ENCODE peak calls at places on chromosomes 3 and 15, in six cellular contexts. B is NCI-H82, E is memory B cell, C is NAMALWA, G is lower leg skin, A is anterior cingulate cortex. K is an unnamed sample.
A peak's percentile ranks its signal among the peaks of the same experiment; 100 is the strongest.

GRCh38 chr3:120497318-120497717 is 46.5 kb upstream of the FSTL1 start:
- DNase-seq in A (no peak), C (no peak), E (no peak), B (no peak), G (no peak), K (no peak)

GRCh38 chr3:40649346-40649745 is 124.6 kb downstream of the ZNF621 start:
- DNase-seq in C (no peak), G (peak; percentile 40), E (no peak), A (no peak), B (no peak), K (no peak)

GRCh38 chr15:64861960-64862359 is 20.2 kb downstream of the PLEKHO2 start:
- DNase-seq in C (no peak), B (no peak), E (no peak), G (no peak), A (no peak), K (no peak)

GRCh38 chr3:42300013-42300412 is 34.0 kb upstream of the CCK start:
- DNase-seq in C (peak; percentile 28), E (no peak), G (no peak), B (no peak), A (no peak), K (no peak)

GRCh38 chr3:73786346-73786807 is 161.6 kb upstream of the PDZRN3 start:
- DNase-seq in A (no peak), B (no peak), G (peak; percentile 90), C (no peak), E (no peak), K (peak; percentile 30)

GRCh38 chr15:64356443-64357040 is 569 bp upstream of the CSNK1G1 start:
- DNase-seq in G (peak; percentile 75), B (peak; percentile 99), A (no peak), C (no peak), E (no peak), K (no peak)

GRCh38 chr15:78976691-78977090 is 31.8 kb upstream of the CTSH start:
- DNase-seq in B (no peak), A (no peak), C (no peak), G (no peak), E (peak; percentile 21), K (no peak)

GRCh38 chr3:30081904-30082303 is 524.5 kb upstream of the TGFBR2 start:
- DNase-seq in E (no peak), B (no peak), G (no peak), C (no peak), A (no peak), K (no peak)

GRCh38 chr3:138921316-138922292 is 25.3 kb downstream of the FOXL2 start:
- DNase-seq in G (no peak), B (peak; percentile 41), C (no peak), E (no peak), A (no peak), K (no peak)

K was measured in head of caudate nucleus.